ENCODE peak calls at places on chromosomes 12 and 14, in six cellular contexts. Z, P, R, Q, H and V are unnamed samples.

GRCh38 chr14:95514131-95515079 is 2.0 kb downstream of the SYNE3 start:
- DNase-seq in Q (no peak), H (no peak), Z (no peak), R (no peak), P (no peak), V (no peak)

GRCh38 chr14:33897382-33897781 is 53.5 kb downstream of the EGLN3 start:
- DNase-seq in Z (no peak), H (no peak), P (no peak), R (no peak), Q (no peak), V (no peak)

GRCh38 chr14:20508367-20508766 is 3.0 kb downstream of the RNASE10 start:
- DNase-seq in Z (no peak), H (no peak), P (no peak), Q (no peak), R (no peak), V (no peak)

GRCh38 chr14:51342226-51342625 is 102.2 kb downstream of the TMX1 start:
- DNase-seq in R (no peak), P (no peak), H (no peak), Q (peak), Z (no peak), V (no peak)

GRCh38 chr12:81078469-81079196 is 754 bp downstream of the ACSS3 start:
- DNase-seq in Q (peak), Z (no peak), H (no peak), P (no peak), R (no peak), V (no peak)

GRCh38 chr12:71755146-71755892 is 656 bp downstream of the RAB21 start:
- DNase-seq in R (peak), Q (peak), Z (no peak), P (peak), H (peak), V (peak)

GRCh38 chr14:104267895-104268294 is 129.5 kb downstream of the KIF26A start:
- DNase-seq in R (no peak), H (no peak), Q (no peak), P (no peak), Z (no peak), V (no peak)

GRCh38 chr12:89943461-89943860 is 234.8 kb upstream of the ATP2B1 start:
- DNase-seq in H (no peak), R (no peak), P (no peak), Z (no peak), Q (no peak), V (no peak)

GRCh38 chr14:33679025-33679424 is 271.8 kb downstream of the EGLN3 start:
- DNase-seq in H (no peak), Z (no peak), Q (no peak), P (no peak), R (no peak), V (no peak)

GRCh38 chr14:103056322-103057027 is 874 bp downstream of the CDC42BPB start:
- DNase-seq in P (no peak), Q (no peak), R (no peak), H (peak), Z (no peak), V (no peak)

GRCh38 chr14:102708494-102708893 is 68.8 kb upstream of the TRAF3 start:
- DNase-seq in R (peak), Q (no peak), H (no peak), Z (no peak), P (no peak), V (no peak)

GRCh38 chr12:9605490-9605889 is 2.2 kb downstream of the KLRB1 start:
- DNase-seq in P (no peak), Z (no peak), H (no peak), Q (no peak), R (no peak), V (no peak)

GRCh38 chr12:9606247-9606646 is 1.5 kb downstream of the KLRB1 start:
- DNase-seq in R (no peak), P (no peak), H (no peak), Z (no peak), Q (no peak), V (no peak)

GRCh38 chr12:9607816-9608215 is at the start of gene KLRB1:
- DNase-seq in R (no peak), Q (no peak), P (no peak), H (no peak), Z (no peak), V (no peak)

GRCh38 chr12:9606736-9607372 is 862 bp downstream of the KLRB1 start:
- DNase-seq in P (no peak), H (no peak), Q (no peak), R (no peak), Z (no peak), V (no peak)

GRCh38 chr12:9604288-9604687 is 3.4 kb downstream of the KLRB1 start:
- DNase-seq in Z (no peak), H (no peak), R (no peak), P (no peak), Q (no peak), V (no peak)
- TF ChIP-seq TAF1 in Z (no peak), H (no peak), R (no peak), P (no peak), Q (no peak), V (no peak)

GRCh38 chr12:7995266-7995963 is 37.1 kb upstream of the FOXJ2 start:
- DNase-seq in Q (peak), H (peak), R (peak), P (peak), Z (peak), V (peak)
- TF ChIP-seq POLR2AphosphoS5 in Q (no peak), H (no peak), R (no peak), P (no peak), Z (no peak), V (no peak)

DNA sequence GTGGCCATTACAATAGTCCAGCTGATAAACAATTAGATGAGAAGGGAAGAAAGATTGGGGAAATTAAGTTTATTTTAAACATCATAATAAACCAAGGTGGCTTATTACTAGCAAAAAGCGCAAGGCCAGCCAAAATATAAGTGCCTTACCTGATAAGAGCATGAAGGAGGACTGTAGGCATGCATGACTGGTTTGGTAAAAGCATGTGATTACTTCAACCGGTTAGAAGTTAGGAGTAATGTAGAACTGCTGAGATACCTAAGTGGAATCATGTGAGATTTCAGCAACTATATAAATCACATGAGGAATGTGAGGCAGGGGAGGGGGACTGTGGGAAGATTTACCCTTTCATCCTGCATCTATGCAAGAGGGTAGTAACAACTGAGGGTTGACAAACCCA is 59.7 kb upstream of the CCDC196 start:
- DNase-seq in Q (no peak), Z (no peak), P (no peak), R (no peak), H (no peak), V (no peak)
- TF ChIP-seq POLR2A in Q (no peak), Z (no peak), P (no peak), R (no peak), H (no peak), V (no peak)

GRCh38 chr14:71441142-71441541 is 491.1 kb upstream of the RGS6 start:
- DNase-seq in H (no peak), Z (no peak), R (no peak), Q (no peak), P (no peak), V (no peak)

GRCh38 chr14:71437870-71438269 is 494.4 kb upstream of the RGS6 start:
- DNase-seq in H (no peak), P (no peak), Q (no peak), Z (no peak), R (no peak), V (no peak)

GRCh38 chr14:71442503-71442902 is 489.7 kb upstream of the RGS6 start:
- DNase-seq in Z (no peak), R (no peak), P (no peak), H (no peak), Q (no peak), V (no peak)

GRCh38 chr14:71439247-71439646 is 493.0 kb upstream of the RGS6 start:
- DNase-seq in R (no peak), Q (no peak), Z (no peak), H (no peak), P (no peak), V (no peak)

DNA sequence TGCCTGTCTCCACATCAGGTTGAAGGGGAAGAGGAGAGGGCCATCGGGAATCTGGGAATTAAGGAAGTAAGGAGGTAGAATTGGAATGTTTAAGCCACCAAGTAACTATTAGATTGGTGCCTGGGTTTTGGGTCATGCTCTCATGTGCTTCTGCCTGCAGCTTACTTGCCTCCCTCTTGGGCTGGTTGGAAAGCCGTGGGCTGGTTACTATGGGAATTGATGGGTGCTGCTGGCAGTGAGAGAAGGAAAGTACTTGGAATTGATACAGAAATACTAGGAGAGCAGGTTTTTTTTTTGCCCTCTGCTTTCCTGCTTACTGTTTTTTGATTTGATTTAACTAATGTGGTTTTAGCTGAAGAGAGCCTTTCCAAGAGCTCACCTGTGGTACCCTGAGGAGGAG is 493.5 kb upstream of the RGS6 start:
- DNase-seq in Z (no peak), R (no peak), H (no peak), P (no peak), Q (no peak), V (no peak)
- TF ChIP-seq TAF1 in Z (no peak), R (no peak), H (no peak), P (no peak), Q (no peak), V (no peak)

DNA sequence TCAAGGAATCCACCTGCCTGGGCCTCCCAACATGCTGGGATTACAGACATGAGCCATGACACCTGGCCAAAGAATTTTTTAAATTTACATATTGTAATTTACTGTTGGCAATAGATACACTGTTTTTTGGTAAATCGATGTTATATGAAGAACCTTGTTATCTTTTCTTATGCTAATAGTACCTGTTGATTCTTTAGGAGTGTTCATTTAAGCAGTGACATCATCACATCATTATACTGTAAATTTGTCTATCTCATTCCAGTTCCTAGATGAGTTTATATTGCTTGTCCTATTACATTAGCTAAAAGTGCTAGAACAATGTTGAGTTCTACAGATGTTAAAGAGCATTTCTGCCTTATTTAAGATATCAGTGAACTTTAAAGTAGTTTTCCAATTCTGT is 13.0 kb upstream of the TAS2R30 start:
- DNase-seq in R (no peak), Z (no peak), P (no peak), H (no peak), Q (no peak), V (no peak)
- TF ChIP-seq POLR2AphosphoS5 in R (no peak), Z (no peak), P (no peak), H (no peak), Q (no peak), V (no peak)

GRCh38 chr12:109113661-109114321 is 2.6 kb upstream of the ACACB start:
- DNase-seq in R (no peak), H (no peak), P (no peak), Z (no peak), Q (peak), V (no peak)

GRCh38 chr12:109114644-109115043 is 1.7 kb upstream of the ACACB start:
- DNase-seq in P (no peak), H (no peak), Z (no peak), Q (no peak), R (no peak), V (no peak)

GRCh38 chr12:109115758-109116610 is at the start of gene ACACB:
- DNase-seq in Q (peak), P (no peak), H (no peak), Z (no peak), R (no peak), V (no peak)

GRCh38 chr12:109115404-109115757 is 1.0 kb upstream of the ACACB start:
- DNase-seq in Z (no peak), P (no peak), R (no peak), H (no peak), Q (peak), V (no peak)

DNA sequence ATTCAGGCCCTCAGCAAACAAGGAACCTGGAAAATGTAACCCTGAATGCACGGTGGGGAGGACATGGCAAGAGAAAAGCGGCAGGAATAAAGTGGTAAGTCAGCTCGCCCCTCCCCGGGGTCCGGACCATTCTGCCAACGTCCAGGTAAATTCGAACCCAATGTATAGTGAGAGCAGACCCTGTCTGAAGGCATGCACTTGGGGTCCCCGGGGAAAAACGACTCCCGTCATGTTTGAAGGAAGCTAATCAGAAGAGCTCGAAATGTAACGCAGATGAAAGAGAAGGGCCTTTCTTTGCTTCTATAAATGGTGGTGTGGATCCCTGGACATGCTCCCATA is 193 bp downstream of the ACACB start:
- DNase-seq in P (no peak), Q (no peak), R (no peak), Z (no peak), H (no peak), V (no peak)
- TF ChIP-seq POLR2A in P (no peak), Q (no peak), R (no peak), Z (no peak), H (no peak), V (no peak)

GRCh38 chr14:71725802-71726638 is 206.2 kb upstream of the RGS6 start:
- DNase-seq in H (no peak), Q (no peak), Z (no peak), P (no peak), R (no peak), V (no peak)
- TF ChIP-seq TAF1 in H (no peak), Q (no peak), Z (no peak), P (no peak), R (no peak), V (no peak)

GRCh38 chr12:112022241-112023016 is 9.2 kb downstream of the ERP29 start:
- DNase-seq in R (no peak), Z (no peak), Q (no peak), P (no peak), H (no peak), V (no peak)

GRCh38 chr12:112017041-112017440 is 3.8 kb downstream of the ERP29 start:
- DNase-seq in Z (no peak), H (no peak), R (no peak), P (no peak), Q (no peak), V (no peak)

GRCh38 chr12:112023759-112024396 is 10.7 kb downstream of the ERP29 start:
- DNase-seq in H (no peak), R (no peak), Z (no peak), P (no peak), Q (no peak), V (no peak)

GRCh38 chr12:112018571-112019237 is 5.5 kb downstream of the ERP29 start:
- DNase-seq in Z (no peak), Q (no peak), R (no peak), H (no peak), P (no peak), V (no peak)

GRCh38 chr12:112020947-112021457 is 7.8 kb downstream of the ERP29 start:
- DNase-seq in H (no peak), P (no peak), R (no peak), Q (no peak), Z (no peak), V (no peak)
- TF ChIP-seq POLR2AphosphoS5 in H (no peak), P (peak), R (no peak), Q (no peak), Z (peak), V (peak)

DNA sequence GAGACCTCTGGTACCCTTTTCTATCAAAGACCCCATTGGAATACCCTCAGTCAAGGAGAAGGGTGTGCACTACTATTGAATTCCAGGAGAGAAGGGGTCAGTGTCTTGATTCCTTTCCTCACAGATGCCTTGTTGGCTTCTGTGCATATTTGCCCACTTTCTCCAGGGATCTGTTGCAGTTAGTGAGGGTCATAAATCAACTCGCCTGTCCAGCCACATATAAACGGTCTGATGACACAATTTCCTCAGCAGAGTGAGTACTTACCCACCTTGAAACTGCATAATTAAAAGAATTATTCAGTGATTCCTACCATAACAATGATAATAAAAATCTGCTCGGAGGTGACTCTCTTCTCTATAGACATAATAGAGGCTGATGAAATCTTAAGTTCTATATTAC is 13.9 kb upstream of the DCD start:
- DNase-seq in R (no peak), Z (no peak), P (no peak), Q (no peak), H (no peak), V (no peak)
- TF ChIP-seq POLR2A in R (no peak), Z (no peak), P (no peak), Q (no peak), H (no peak), V (no peak)

DNA sequence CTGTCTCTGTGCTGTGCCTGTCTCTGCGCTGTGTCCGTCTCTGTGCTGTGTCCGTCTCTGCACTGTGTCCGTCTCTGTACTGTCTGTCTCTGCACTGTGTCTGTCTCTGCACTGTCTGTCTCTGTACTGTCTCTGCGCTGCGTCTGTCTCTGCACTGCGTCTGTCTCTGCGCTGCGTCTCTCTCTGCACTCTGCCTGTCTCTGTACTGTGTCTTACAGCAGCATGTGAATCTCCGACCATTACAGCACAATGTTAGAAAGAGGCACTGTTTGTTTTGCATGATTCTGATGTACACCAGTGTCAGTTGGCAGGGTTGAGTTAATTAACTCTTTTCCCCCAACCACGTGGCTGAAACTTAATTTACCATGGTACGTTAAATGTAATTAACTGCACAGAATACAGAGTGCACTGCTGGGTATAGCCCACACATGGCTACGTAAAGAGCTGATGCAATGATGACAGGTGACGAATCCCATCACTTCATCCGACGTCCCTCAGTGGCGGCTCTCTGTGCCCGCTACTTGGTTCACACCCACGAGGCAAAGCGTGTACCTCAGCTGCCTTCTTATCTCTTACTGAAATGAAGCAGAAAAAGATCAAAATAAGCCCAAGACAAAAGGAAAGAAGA is 127.7 kb upstream of the SFSWAP start:
- DNase-seq in Z (no peak), R (no peak), Q (no peak), P (no peak), H (no peak), V (no peak)
- TF ChIP-seq TAF1 in Z (no peak), R (no peak), Q (no peak), P (no peak), H (no peak), V (no peak)